ENCODE peak calls at places on chromosomes 13 and 19, in eight cellular contexts. One of them, this sample, is unnamed.

GRCh38 chr13:97191615-97192014 is 30.5 kb upstream of the MBNL2 start:
- DNase-seq in NCI-H2081 treated with DMSO at 0.1 percent for 48 hours: no peak
- DNase-seq in left ventricle myocardium inferior: no peak
- DNase-seq in stimulated activated CD8-positive, alpha-beta memory T cell treated with anti-CD3 and anti-CD28 coated beads, Interleukin-15, amount 100 ng/mL, for 24 hours: no peak
- DNase-seq in amniotic stem cell: no peak
- DNase-seq in epithelial cell of esophagus: no peak
- DNase-seq in foreskin fibroblast: peak
- DNase-seq in NAMALWA: no peak
- DNase-seq in this sample: no peak

GRCh38 chr13:23899555-23899954 is 2.3 kb upstream of the C1QTNF9B start:
- DNase-seq in left ventricle myocardium inferior: no peak
- DNase-seq in NCI-H2081 treated with DMSO at 0.1 percent for 48 hours: no peak
- DNase-seq in foreskin fibroblast: peak
- DNase-seq in NAMALWA: peak
- DNase-seq in epithelial cell of esophagus: peak
- DNase-seq in amniotic stem cell: peak
- DNase-seq in stimulated activated CD8-positive, alpha-beta memory T cell treated with anti-CD3 and anti-CD28 coated beads, Interleukin-15, amount 100 ng/mL, for 24 hours: no peak
- DNase-seq in this sample: no peak

GRCh38 chr13:110233181-110233641 is 73.7 kb downstream of the COL4A1 start:
- DNase-seq in foreskin fibroblast: peak
- DNase-seq in NAMALWA: no peak
- DNase-seq in amniotic stem cell: no peak
- DNase-seq in epithelial cell of esophagus: no peak
- DNase-seq in NCI-H2081 treated with DMSO at 0.1 percent for 48 hours: no peak
- DNase-seq in left ventricle myocardium inferior: peak
- DNase-seq in stimulated activated CD8-positive, alpha-beta memory T cell treated with anti-CD3 and anti-CD28 coated beads, Interleukin-15, amount 100 ng/mL, for 24 hours: no peak
- DNase-seq in this sample: no peak

GRCh38 chr19:55080915-55081772 is 5.5 kb downstream of the EPS8L1 start:
- DNase-seq in NCI-H2081 treated with DMSO at 0.1 percent for 48 hours: no peak
- DNase-seq in stimulated activated CD8-positive, alpha-beta memory T cell treated with anti-CD3 and anti-CD28 coated beads, Interleukin-15, amount 100 ng/mL, for 24 hours: peak
- DNase-seq in epithelial cell of esophagus: peak
- DNase-seq in foreskin fibroblast: peak
- DNase-seq in amniotic stem cell: no peak
- DNase-seq in left ventricle myocardium inferior: peak
- DNase-seq in NAMALWA: peak
- DNase-seq in this sample: no peak

GRCh38 chr19:31338069-31338767 is 11.0 kb downstream of the TSHZ3 start:
- DNase-seq in amniotic stem cell: no peak
- DNase-seq in stimulated activated CD8-positive, alpha-beta memory T cell treated with anti-CD3 and anti-CD28 coated beads, Interleukin-15, amount 100 ng/mL, for 24 hours: no peak
- DNase-seq in left ventricle myocardium inferior: peak
- DNase-seq in NAMALWA: peak
- DNase-seq in NCI-H2081 treated with DMSO at 0.1 percent for 48 hours: no peak
- DNase-seq in foreskin fibroblast: peak
- DNase-seq in epithelial cell of esophagus: peak
- DNase-seq in this sample: no peak

GRCh38 chr13:23996456-23996855 is 99.2 kb upstream of the C1QTNF9B start:
- DNase-seq in stimulated activated CD8-positive, alpha-beta memory T cell treated with anti-CD3 and anti-CD28 coated beads, Interleukin-15, amount 100 ng/mL, for 24 hours: no peak
- DNase-seq in amniotic stem cell: no peak
- DNase-seq in foreskin fibroblast: no peak
- DNase-seq in NCI-H2081 treated with DMSO at 0.1 percent for 48 hours: no peak
- DNase-seq in left ventricle myocardium inferior: no peak
- DNase-seq in NAMALWA: no peak
- DNase-seq in epithelial cell of esophagus: no peak
- DNase-seq in this sample: no peak

GRCh38 chr19:12652219-12652618 is 14.3 kb downstream of the MAN2B1 start:
- DNase-seq in amniotic stem cell: no peak
- DNase-seq in left ventricle myocardium inferior: no peak
- DNase-seq in NCI-H2081 treated with DMSO at 0.1 percent for 48 hours: no peak
- DNase-seq in stimulated activated CD8-positive, alpha-beta memory T cell treated with anti-CD3 and anti-CD28 coated beads, Interleukin-15, amount 100 ng/mL, for 24 hours: no peak
- DNase-seq in NAMALWA: no peak
- DNase-seq in foreskin fibroblast: no peak
- DNase-seq in epithelial cell of esophagus: no peak
- DNase-seq in this sample: no peak

GRCh38 chr19:46413262-46414031 is at the start of gene CCDC8:
- DNase-seq in stimulated activated CD8-positive, alpha-beta memory T cell treated with anti-CD3 and anti-CD28 coated beads, Interleukin-15, amount 100 ng/mL, for 24 hours: no peak
- DNase-seq in NCI-H2081 treated with DMSO at 0.1 percent for 48 hours: no peak
- DNase-seq in epithelial cell of esophagus: peak
- DNase-seq in amniotic stem cell: peak
- DNase-seq in left ventricle myocardium inferior: peak
- DNase-seq in foreskin fibroblast: peak
- DNase-seq in NAMALWA: no peak
- DNase-seq in this sample: no peak

GRCh38 chr13:113148407-113148806 is 10.0 kb upstream of the PROZ start:
- DNase-seq in NCI-H2081 treated with DMSO at 0.1 percent for 48 hours: no peak
- DNase-seq in left ventricle myocardium inferior: no peak
- DNase-seq in amniotic stem cell: no peak
- DNase-seq in epithelial cell of esophagus: no peak
- DNase-seq in NAMALWA: no peak
- DNase-seq in stimulated activated CD8-positive, alpha-beta memory T cell treated with anti-CD3 and anti-CD28 coated beads, Interleukin-15, amount 100 ng/mL, for 24 hours: no peak
- DNase-seq in foreskin fibroblast: no peak
- DNase-seq in this sample: no peak